ENCODE peak calls at places on chromosome 16, in six cellular contexts. R is brain microvascular endothelial cell, V is heart left ventricle, F is spleen, P is dorsolateral prefrontal cortex, I is bronchial epithelial cell. O is an unnamed sample.

GRCh38 chr16:8946544-8946943 is 17.2 kb downstream of the USP7 start:
- DNase-seq in R (no peak), V (no peak), F (no peak), P (no peak), I (no peak), O (no peak)

GRCh38 chr16:86732621-86733297 is 154.4 kb downstream of the FOXL1 start:
- DNase-seq in R (no peak), V (no peak), F (no peak), P (no peak), I (no peak), O (no peak)

GRCh38 chr16:50791522-50791921 is 49.6 kb downstream of the CYLD start:
- DNase-seq in R (no peak), V (no peak), F (no peak), P (no peak), I (no peak), O (no peak)

GRCh38 chr16:88355093-88355388 is 27.7 kb upstream of the ZNF469 start:
- DNase-seq in R (no peak), V (no peak), F (peak; percentile 53), P (no peak), I (no peak), O (no peak)

GRCh38 chr16:10009691-10010090 is 172.5 kb downstream of the GRIN2A start:
- DNase-seq in R (no peak), V (no peak), F (no peak), P (peak; percentile 83), I (no peak), O (no peak)

GRCh38 chr16:64356267-64356666 is 765.6 kb downstream of the CDH11 start:
- DNase-seq in R (peak; percentile 65), V (no peak), F (no peak), P (no peak), I (peak; percentile 64), O (peak; percentile 87)

GRCh38 chr16:54116126-54116525 is 170.5 kb downstream of the IRX3 start:
- DNase-seq in R (no peak), V (no peak), F (no peak), P (no peak), I (no peak), O (no peak)

GRCh38 chr16:50354629-50355456 is 13.9 kb downstream of the BRD7 start:
- DNase-seq in R (no peak), V (no peak), F (no peak), P (no peak), I (peak; percentile 18), O (no peak)

GRCh38 chr16:20441221-20441620 is 10.1 kb upstream of the ACSM2A start:
- DNase-seq in R (no peak), V (no peak), F (no peak), P (no peak), I (no peak), O (no peak)

GRCh38 chr16:12546918-12547607 is 256.6 kb downstream of the CPPED1 start:
- DNase-seq in R (no peak), V (no peak), F (no peak), P (no peak), I (no peak), O (no peak)

GRCh38 chr16:78258651-78259050 is 159.2 kb downstream of the WWOX start:
- DNase-seq in R (no peak), V (no peak), F (no peak), P (no peak), I (no peak), O (no peak)

GRCh38 chr16:48542020-48542473 is 67.9 kb downstream of the N4BP1 start:
- DNase-seq in R (peak; percentile 37), V (peak; percentile 57), F (peak; percentile 82), P (peak; percentile 80), I (peak; percentile 51), O (no peak)

GRCh38 chr16:62540496-62540895 is 504.3 kb upstream of the CDH8 start:
- DNase-seq in R (no peak), V (no peak), F (no peak), P (no peak), I (no peak), O (no peak)

GRCh38 chr16:74603848-74604247 is 3.1 kb downstream of the GLG1 start:
- DNase-seq in R (no peak), V (no peak), F (no peak), P (no peak), I (peak; percentile 52), O (no peak)
- H3K4me3 ChIP-seq in R (no peak overlapping the region), V (no peak overlapping the region), F (no peak overlapping the region), P (no peak overlapping the region), I (no peak overlapping the region), O (no peak overlapping the region)

GRCh38 chr16:84048306-84048705 is 5.7 kb upstream of the SLC38A8 start:
- DNase-seq in R (no peak), V (no peak), F (peak; percentile 66), P (no peak), I (no peak), O (no peak)

GRCh38 chr16:84047626-84048025 is 5.0 kb upstream of the SLC38A8 start:
- DNase-seq in R (no peak), V (no peak), F (peak; percentile 64), P (no peak), I (no peak), O (no peak)

GRCh38 chr16:84050316-84050715 is 7.7 kb upstream of the SLC38A8 start:
- DNase-seq in R (no peak), V (no peak), F (peak; percentile 60), P (no peak), I (no peak), O (no peak)

GRCh38 chr16:84048871-84049270 is 6.3 kb upstream of the SLC38A8 start:
- DNase-seq in R (no peak), V (no peak), F (peak; percentile 43), P (no peak), I (no peak), O (no peak)

DNA sequence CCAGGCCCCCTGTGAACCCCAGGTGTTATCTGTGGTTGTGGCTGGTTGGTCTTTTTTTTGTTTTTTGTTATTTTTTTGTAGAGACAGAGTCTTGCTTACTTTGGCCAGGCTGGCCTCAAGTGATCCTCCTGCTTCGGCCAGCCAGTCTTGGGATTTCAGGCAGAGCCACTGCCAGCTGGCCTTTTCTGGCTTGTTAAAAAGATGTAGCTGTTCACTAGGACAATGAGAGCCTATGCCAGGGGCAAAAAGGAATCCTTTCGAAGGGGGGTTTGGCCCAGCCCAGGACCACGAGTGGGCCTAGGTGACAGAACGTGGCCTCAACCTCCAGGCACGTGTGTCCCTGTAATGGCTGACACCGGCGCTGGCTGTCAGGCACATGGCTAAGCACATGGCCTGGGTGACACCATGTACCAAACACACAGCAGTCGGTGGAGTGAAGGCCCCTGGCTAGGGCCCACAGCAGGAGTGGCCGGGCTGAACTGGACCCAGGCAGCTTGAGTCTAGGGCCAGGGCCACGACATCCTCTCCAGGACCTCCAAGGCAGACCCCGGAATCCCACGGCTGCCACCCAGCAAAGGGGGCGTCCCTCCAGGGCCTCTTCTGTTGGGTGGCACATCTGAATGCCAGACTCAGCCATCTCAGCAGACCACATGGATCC is 6.9 kb upstream of the SLC38A8 start:
- DNase-seq in R (no peak), V (no peak), F (peak; percentile 59), P (no peak), I (no peak), O (no peak)
- H3K27me3 ChIP-seq in R (no peaks in the 10 kb centered on the region), V (no peaks in the 10 kb centered on the region), F (no peaks in the 10 kb centered on the region), P (no peaks in the 10 kb centered on the region), I (peaks cover 3% of the 10 kb centered on the region), O (peaks cover 4% of the 10 kb centered on the region)

DNA sequence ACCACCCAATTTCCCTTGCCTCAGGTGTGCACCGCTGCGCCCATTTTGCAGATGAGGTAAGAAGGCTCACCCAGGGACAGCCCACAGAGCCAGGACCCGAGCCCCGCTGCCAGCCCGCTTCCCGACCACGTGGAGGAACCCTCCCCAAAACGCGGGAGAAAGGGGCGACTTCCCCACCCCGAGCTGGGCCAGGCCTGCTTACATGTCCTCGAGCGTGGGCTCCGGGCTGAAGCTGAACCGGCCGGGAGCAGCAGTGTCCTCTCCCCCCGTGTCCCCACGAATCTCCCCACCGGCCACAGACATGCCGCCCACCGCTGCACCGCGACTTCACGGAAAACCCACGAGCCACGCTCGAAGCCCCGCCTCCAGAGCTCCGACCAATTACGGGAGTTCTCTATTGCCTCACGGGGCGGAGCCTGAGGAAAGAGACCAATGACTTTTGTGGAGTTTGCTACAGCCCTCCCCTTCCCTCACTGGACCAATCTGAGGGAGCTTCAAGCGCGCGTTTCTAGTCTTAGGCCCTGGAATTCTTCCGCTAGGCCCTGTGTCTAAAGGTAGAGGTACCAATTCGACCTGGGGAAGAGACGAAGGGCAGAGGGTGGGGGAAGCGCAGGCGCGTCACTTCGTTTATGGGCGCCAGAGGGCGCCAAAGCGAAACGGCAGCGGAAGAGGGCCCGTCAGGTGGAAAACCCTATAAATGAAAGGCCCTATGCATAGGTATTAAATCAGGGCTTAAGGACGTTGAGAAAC is at the start of gene DCTPP1:
- DNase-seq in R (peak; percentile 98), V (peak; percentile 94), F (peak; percentile 96), P (peak; percentile 96), I (peak; percentile 99), O (peak; percentile 98)
- TF ChIP-seq CTCF in R (peak; percentile 85), V (peak; percentile 58), F (peak; percentile 95), P (peak; percentile 48), I (peak; percentile 95), O (peak; percentile 85)

DNA sequence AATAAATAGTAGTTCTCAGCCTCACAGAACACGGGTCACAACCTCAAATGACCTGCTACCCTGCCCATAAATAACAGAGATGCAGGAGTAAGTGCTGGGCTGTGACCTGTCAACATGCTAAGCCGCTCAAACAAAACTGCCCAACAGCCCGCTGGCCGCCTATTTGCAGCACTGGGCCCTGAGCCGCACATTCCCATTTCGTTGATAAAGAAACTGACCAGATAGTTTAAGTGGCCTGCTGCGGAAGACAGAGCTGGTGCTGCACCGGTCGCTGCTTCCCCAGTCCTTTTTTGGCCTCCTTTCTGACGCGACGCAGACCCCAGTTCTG is 443 bp upstream of the SLC6A2 start:
- DNase-seq in R (no peak), V (no peak), F (no peak), P (no peak), I (no peak), O (no peak)
- H3K4me3 ChIP-seq in R (no peak overlapping the region), V (peak overlapping the region; percentile 30), F (no peak overlapping the region), P (peak overlapping the region; percentile 26), I (peak overlapping the region; percentile 24), O (no peak overlapping the region)

O was measured in kidney epithelial cell.